ENCODE peak calls at places on chromosomes 4 and X, in four cellular contexts. R is endothelial cell of umbilical vein, Y is HCT116, E is hepatocyte. W is an unnamed sample.

GRCh38 chr4:185219551-185220344 is 10.3 kb downstream of the SNX25 start:
- DNase-seq in E (peak), R (peak), Y (no peak), W (no peak)

GRCh38 chr4:162770761-162771490 is 395.8 kb downstream of the NAF1 start:
- DNase-seq in R (no peak), E (no peak), Y (no peak), W (no peak)

GRCh38 chrX:38817004-38817703 is 15.9 kb downstream of the MID1IP1 start:
- DNase-seq in E (peak), Y (no peak), R (peak), W (no peak)

GRCh38 chr4:76738081-76738931 is 159.6 kb downstream of the SOWAHB start:
- DNase-seq in Y (no peak), R (peak), E (peak), W (no peak)

GRCh38 chr4:140359571-140360427 is 13.6 kb upstream of the SCOC start:
- DNase-seq in E (peak), Y (peak), R (peak), W (peak)

GRCh38 chrX:101550362-101550761 is at the start of gene ARMCX1:
- DNase-seq in E (peak), R (peak), Y (no peak), W (no peak)

GRCh38 chr4:76758996-76759395 is 138.9 kb downstream of the SOWAHB start:
- DNase-seq in E (no peak), R (no peak), Y (no peak), W (no peak)

GRCh38 chr4:109325698-109326097 is 23.2 kb upstream of the COL25A1 start:
- DNase-seq in Y (no peak), E (no peak), R (no peak), W (no peak)

GRCh38 chr4:116734178-116734577 is 351.2 kb downstream of the TRAM1L1 start:
- DNase-seq in R (no peak), Y (no peak), E (no peak), W (no peak)

GRCh38 chr4:147830987-147831386 is 99.1 kb downstream of the ARHGAP10 start:
- DNase-seq in Y (no peak), E (peak), R (peak), W (peak)

GRCh38 chr4:86453044-86453501 is 93.2 kb upstream of the MAPK10 start:
- DNase-seq in R (no peak), E (peak), Y (no peak), W (peak)

GRCh38 chr4:165476214-165477098 is 97.6 kb downstream of the CPE start:
- DNase-seq in E (peak), R (peak), Y (peak), W (peak)

GRCh38 chr4:86269354-86269753 is 90.5 kb downstream of the MAPK10 start:
- DNase-seq in Y (no peak), E (no peak), R (no peak), W (no peak)

GRCh38 chr4:110165382-110166285 is 32.8 kb downstream of the ELOVL6 start:
- DNase-seq in R (peak), Y (peak), E (peak), W (peak)

GRCh38 chrX:6917666-6918065 is 229.8 kb upstream of the STS start:
- DNase-seq in Y (no peak), R (no peak), E (no peak), W (no peak)

GRCh38 chr4:153216546-153216945 is 12.3 kb downstream of the TRIM2 start:
- DNase-seq in Y (no peak), E (no peak), R (no peak), W (no peak)

GRCh38 chrX:44767308-44767707 is 76.5 kb upstream of the DUSP21 start:
- DNase-seq in Y (no peak), E (no peak), R (no peak), W (no peak)

GRCh38 chrX:48482526-48482925 is 6.5 kb downstream of the FTSJ1 start:
- DNase-seq in R (no peak), Y (no peak), E (no peak), W (no peak)

GRCh38 chr4:98092833-98093439 is 50.3 kb downstream of the STPG2 start:
- DNase-seq in R (peak), Y (peak), E (peak), W (no peak)

GRCh38 chr4:11053601-11054000 is 369.0 kb upstream of the CLNK start:
- DNase-seq in R (no peak), Y (no peak), E (no peak), W (no peak)

GRCh38 chrX:101452051-101452450 is 33.2 kb upstream of the ARMCX4 start:
- DNase-seq in R (peak), E (no peak), Y (no peak), W (no peak)

GRCh38 chr4:123025398-123025797 is 103.0 kb upstream of the NUDT6 start:
- DNase-seq in Y (no peak), R (no peak), E (no peak), W (no peak)

GRCh38 chr4:15173251-15173650 is 171.0 kb downstream of the CPEB2 start:
- DNase-seq in E (no peak), R (no peak), Y (no peak), W (no peak)

GRCh38 chr4:158042591-158043030 is 130.2 kb downstream of the GASK1B start:
- DNase-seq in Y (no peak), E (no peak), R (peak), W (no peak)

GRCh38 chr4:81314897-81315470 is 100.0 kb upstream of the PRKG2 start:
- DNase-seq in Y (no peak), E (no peak), R (no peak), W (no peak)

GRCh38 chrX:44903107-44903506 is 30.1 kb downstream of the KDM6A start:
- DNase-seq in E (no peak), R (peak), Y (peak), W (no peak)

GRCh38 chr4:14520171-14520570 is 482.1 kb upstream of the CPEB2 start:
- DNase-seq in E (peak), Y (no peak), R (no peak), W (no peak)

GRCh38 chr4:113358784-113359183 is 309.3 kb downstream of the ANK2 start:
- DNase-seq in E (no peak), Y (no peak), R (peak), W (no peak)

GRCh38 chrX:70720721-70721120 is 187.8 kb downstream of the TEX11 start:
- DNase-seq in R (no peak), E (peak), Y (no peak), W (no peak)

GRCh38 chrX:49951524-49952193 is 29.3 kb downstream of the CLCN5 start:
- DNase-seq in E (no peak), Y (no peak), R (no peak), W (no peak)

GRCh38 chrX:154135458-154136229 is 8.4 kb upstream of the OPN1LW start:
- DNase-seq in Y (no peak), R (no peak), E (no peak), W (no peak)

GRCh38 chr4:169369634-169370033 is 98.9 kb upstream of the SH3RF1 start:
- DNase-seq in R (no peak), E (no peak), Y (no peak), W (no peak)
- TF ChIP-seq CTCF in R (no peak), E (no peak), Y (no peak), W (no peak)

GRCh38 chr4:146247356-146247755 is 33.0 kb downstream of the REELD1 start:
- DNase-seq in Y (no peak), R (no peak), E (no peak), W (no peak)

GRCh38 chr4:146246381-146246780 is 32.0 kb downstream of the REELD1 start:
- DNase-seq in Y (no peak), R (no peak), E (no peak), W (no peak)

GRCh38 chr4:146244496-146244895 is 30.2 kb downstream of the REELD1 start:
- DNase-seq in R (no peak), E (no peak), Y (no peak), W (no peak)

GRCh38 chr4:146245246-146245645 is 30.9 kb downstream of the REELD1 start:
- DNase-seq in Y (no peak), R (no peak), E (peak), W (peak)

GRCh38 chr4:146245899-146246298 is 31.6 kb downstream of the REELD1 start:
- DNase-seq in R (no peak), Y (no peak), E (no peak), W (no peak)
- H2AFZ ChIP-seq in R (no peak), Y (no peak), E (no peak), W (no peak)

GRCh38 chrX:14027511-14028019 is 2.1 kb downstream of the GEMIN8 start:
- DNase-seq in Y (no peak), R (peak), E (no peak), W (no peak)

GRCh38 chrX:14027031-14027430 is 2.7 kb downstream of the GEMIN8 start:
- DNase-seq in Y (no peak), R (peak), E (no peak), W (no peak)

GRCh38 chrX:14029425-14030247 is at the start of gene GEMIN8:
- DNase-seq in E (peak), Y (peak), R (peak), W (peak)

GRCh38 chrX:14029039-14029424 is 660 bp downstream of the GEMIN8 start:
- DNase-seq in Y (no peak), R (no peak), E (no peak), W (no peak)

GRCh38 chrX:14028473-14028872 is 1.2 kb downstream of the GEMIN8 start:
- DNase-seq in E (no peak), R (peak), Y (no peak), W (no peak)
- H3K4me3 ChIP-seq in E (peak), R (peak), Y (peak), W (peak)

DNA sequence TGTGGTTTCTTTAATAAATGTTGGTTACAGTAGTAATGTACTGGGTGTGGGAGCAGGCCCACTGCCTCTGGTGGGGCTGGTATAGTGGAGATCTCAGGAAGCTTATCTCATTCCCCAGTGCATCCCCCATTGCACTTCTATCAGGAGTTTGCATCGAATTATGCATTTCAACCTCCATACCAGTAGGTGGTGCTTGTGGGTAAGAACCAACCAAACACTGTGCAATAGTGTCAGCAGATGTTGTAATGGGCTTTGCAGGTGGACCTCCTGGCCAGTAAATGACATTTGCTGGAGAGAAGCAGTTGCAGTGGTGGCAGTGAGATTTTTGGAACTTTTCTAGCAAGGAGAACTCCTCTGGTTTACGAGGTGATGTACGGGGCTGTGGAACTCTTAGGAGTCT is 150.6 kb downstream of the POU3F4 start:
- DNase-seq in E (no peak), Y (no peak), R (no peak), W (no peak)
- TF ChIP-seq CTCF in E (no peak), Y (no peak), R (no peak), W (peak)

DNA sequence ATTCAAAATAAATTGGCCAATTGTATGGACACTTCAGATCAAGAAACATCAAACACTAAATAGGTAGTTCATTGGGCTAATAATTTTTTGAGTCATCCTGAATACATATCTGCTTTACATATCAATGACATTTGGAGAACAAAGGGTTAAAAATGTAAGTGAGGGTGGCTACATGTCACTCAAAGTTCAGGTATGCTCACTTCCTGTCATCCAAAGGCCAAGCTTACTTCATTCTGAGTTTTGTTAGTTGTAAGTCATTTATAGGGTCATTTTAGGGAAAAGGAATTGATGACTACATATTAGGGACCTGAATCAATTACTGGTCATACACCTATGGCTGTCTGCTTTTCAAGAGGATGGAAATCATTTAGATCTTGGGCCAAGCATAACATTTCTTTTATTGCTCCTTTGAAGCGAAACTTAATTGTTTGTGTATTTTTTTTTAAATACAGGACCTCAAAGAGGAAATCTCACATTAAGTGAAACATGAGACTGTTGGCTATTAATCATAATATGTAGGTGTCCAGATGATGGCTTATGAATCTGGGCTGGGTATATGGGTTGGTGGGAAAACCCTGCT is 119.2 kb upstream of the LEF1 start:
- DNase-seq in R (no peak), Y (no peak), E (no peak), W (no peak)
- H2AFZ ChIP-seq in R (no peak), Y (no peak), E (no peak), W (no peak)

W was measured in PC-9.